ENCODE peak calls at places on chromosomes 6 and 20, in eight cellular contexts. Z, U, B, P, F, I, J and C are unnamed samples.

GRCh38 chr20:38735172-38735571 is 10.9 kb downstream of the SLC32A1 start:
- DNase-seq in Z (no peak), U (no peak), B (no peak), P (no peak), F (no peak), I (no peak), J (no peak), C (no peak)

GRCh38 chr20:45372646-45373352 is 5.3 kb downstream of the TP53TG5 start:
- DNase-seq in Z (peak), U (no peak), B (peak), P (peak), F (peak), I (no peak), J (no peak), C (peak)

GRCh38 chr6:17013701-17014100 is 88.1 kb upstream of the STMND1 start:
- DNase-seq in Z (no peak), U (no peak), B (peak), P (no peak), F (peak), I (no peak), J (no peak), C (no peak)

GRCh38 chr20:25380945-25381614 is 9.6 kb downstream of the ABHD12 start:
- DNase-seq in Z (no peak), U (no peak), B (no peak), P (no peak), F (no peak), I (no peak), J (no peak), C (no peak)

GRCh38 chr20:63434599-63435378 is 37.7 kb downstream of the KCNQ2 start:
- DNase-seq in Z (peak), U (peak), B (peak), P (peak), F (peak), I (peak), J (peak), C (peak)

GRCh38 chr6:85461806-85462185 is 11.9 kb downstream of the NT5E start:
- DNase-seq in Z (no peak), U (no peak), B (no peak), P (no peak), F (no peak), I (no peak), J (no peak), C (no peak)

GRCh38 chr20:58388028-58388601 is 914 bp upstream of the VAPB start:
- DNase-seq in Z (no peak), U (no peak), B (no peak), P (no peak), F (no peak), I (no peak), J (no peak), C (no peak)

GRCh38 chr6:33745558-33745957 is 1.1 kb downstream of the IP6K3 start:
- DNase-seq in Z (no peak), U (no peak), B (no peak), P (no peak), F (no peak), I (no peak), J (no peak), C (no peak)

GRCh38 chr6:10862361-10862760 is 19.5 kb downstream of the GCM2 start:
- DNase-seq in Z (no peak), U (no peak), B (no peak), P (no peak), F (no peak), I (no peak), J (no peak), C (no peak)

GRCh38 chr6:36340671-36341454 is 4.2 kb upstream of the BNIP5 start:
- DNase-seq in Z (peak), U (peak), B (peak), P (peak), F (peak), I (peak), J (peak), C (peak)

GRCh38 chr20:9329356-9330092 is 184.9 kb upstream of the LAMP5 start:
- DNase-seq in Z (no peak), U (no peak), B (no peak), P (no peak), F (no peak), I (no peak), J (no peak), C (no peak)

GRCh38 chr20:36384022-36384619 is 78.0 kb downstream of the DLGAP4 start:
- DNase-seq in Z (no peak), U (no peak), B (peak), P (peak), F (peak), I (no peak), J (peak), C (no peak)